ENCODE peak calls at places on chromosomes 16 and 17, in nine cellular contexts. One of them, this sample, is unnamed.

GRCh38 chr17:1865252-1866037 is 35.6 kb downstream of the RPA1 start:
- DNase-seq in neural progenitor cell: no peak
- DNase-seq in astrocyte of the spinal cord: peak
- DNase-seq in fibroblast of mammary gland: peak
- DNase-seq in OCI-LY7: peak
- DNase-seq in tibial nerve: peak
- DNase-seq in fibroblast of lung: peak
- DNase-seq in aorta: no peak
- DNase-seq in dorsolateral prefrontal cortex: no peak
- DNase-seq in this sample: peak

GRCh38 chr16:64162613-64163375 is 959.1 kb downstream of the CDH11 start:
- DNase-seq in tibial nerve: no peak
- DNase-seq in astrocyte of the spinal cord: no peak
- DNase-seq in neural progenitor cell: no peak
- DNase-seq in fibroblast of lung: no peak
- DNase-seq in OCI-LY7: peak
- DNase-seq in dorsolateral prefrontal cortex: no peak
- DNase-seq in fibroblast of mammary gland: no peak
- DNase-seq in aorta: no peak
- DNase-seq in this sample: no peak

GRCh38 chr16:88545781-88546180 is 24.4 kb upstream of the ZC3H18 start:
- DNase-seq in neural progenitor cell: no peak
- DNase-seq in OCI-LY7: no peak
- DNase-seq in astrocyte of the spinal cord: no peak
- DNase-seq in fibroblast of mammary gland: no peak
- DNase-seq in fibroblast of lung: no peak
- DNase-seq in tibial nerve: no peak
- DNase-seq in aorta: no peak
- DNase-seq in dorsolateral prefrontal cortex: no peak
- DNase-seq in this sample: no peak

GRCh38 chr16:57141822-57142631 is 43.8 kb downstream of the PSME3IP1 start:
- DNase-seq in astrocyte of the spinal cord: no peak
- DNase-seq in dorsolateral prefrontal cortex: no peak
- DNase-seq in aorta: peak
- DNase-seq in OCI-LY7: peak
- DNase-seq in neural progenitor cell: no peak
- DNase-seq in fibroblast of mammary gland: no peak
- DNase-seq in tibial nerve: no peak
- DNase-seq in fibroblast of lung: no peak
- DNase-seq in this sample: no peak

GRCh38 chr16:30953511-30954124 is 3.9 kb upstream of the SETD1A start:
- DNase-seq in OCI-LY7: peak
- DNase-seq in tibial nerve: peak
- DNase-seq in astrocyte of the spinal cord: peak
- DNase-seq in aorta: peak
- DNase-seq in fibroblast of lung: peak
- DNase-seq in neural progenitor cell: peak
- DNase-seq in dorsolateral prefrontal cortex: peak
- DNase-seq in fibroblast of mammary gland: peak
- DNase-seq in this sample: peak

GRCh38 chr16:64417711-64418227 is 704.1 kb downstream of the CDH11 start:
- DNase-seq in tibial nerve: no peak
- DNase-seq in fibroblast of lung: peak
- DNase-seq in dorsolateral prefrontal cortex: no peak
- DNase-seq in OCI-LY7: no peak
- DNase-seq in astrocyte of the spinal cord: peak
- DNase-seq in aorta: no peak
- DNase-seq in neural progenitor cell: no peak
- DNase-seq in fibroblast of mammary gland: peak
- DNase-seq in this sample: no peak

GRCh38 chr16:88505405-88506082 is 52.5 kb downstream of the ZFPM1 start:
- DNase-seq in aorta: no peak
- DNase-seq in neural progenitor cell: no peak
- DNase-seq in astrocyte of the spinal cord: no peak
- DNase-seq in fibroblast of mammary gland: peak
- DNase-seq in OCI-LY7: peak
- DNase-seq in tibial nerve: no peak
- DNase-seq in fibroblast of lung: no peak
- DNase-seq in dorsolateral prefrontal cortex: no peak
- DNase-seq in this sample: peak

GRCh38 chr17:7561589-7562207 is at the start of gene SENP3:
- DNase-seq in dorsolateral prefrontal cortex: peak
- DNase-seq in aorta: peak
- DNase-seq in fibroblast of mammary gland: peak
- DNase-seq in OCI-LY7: peak
- DNase-seq in astrocyte of the spinal cord: peak
- DNase-seq in fibroblast of lung: peak
- DNase-seq in tibial nerve: peak
- DNase-seq in neural progenitor cell: peak
- DNase-seq in this sample: peak

GRCh38 chr16:57938936-57939871 is 31.7 kb downstream of the CNGB1 start:
- DNase-seq in neural progenitor cell: no peak
- DNase-seq in dorsolateral prefrontal cortex: peak
- DNase-seq in astrocyte of the spinal cord: peak
- DNase-seq in fibroblast of lung: peak
- DNase-seq in tibial nerve: peak
- DNase-seq in fibroblast of mammary gland: peak
- DNase-seq in aorta: peak
- DNase-seq in OCI-LY7: no peak
- DNase-seq in this sample: peak

GRCh38 chr16:68041783-68042182 is 18.7 kb downstream of the DUS2 start:
- DNase-seq in aorta: no peak
- DNase-seq in tibial nerve: no peak
- DNase-seq in neural progenitor cell: no peak
- DNase-seq in astrocyte of the spinal cord: no peak
- DNase-seq in fibroblast of lung: no peak
- DNase-seq in OCI-LY7: no peak
- DNase-seq in dorsolateral prefrontal cortex: no peak
- DNase-seq in fibroblast of mammary gland: no peak
- DNase-seq in this sample: no peak

GRCh38 chr16:82835487-82836160 is 208.9 kb downstream of the CDH13 start:
- DNase-seq in astrocyte of the spinal cord: peak
- DNase-seq in dorsolateral prefrontal cortex: no peak
- DNase-seq in fibroblast of mammary gland: peak
- DNase-seq in fibroblast of lung: no peak
- DNase-seq in aorta: no peak
- DNase-seq in OCI-LY7: no peak
- DNase-seq in tibial nerve: no peak
- DNase-seq in neural progenitor cell: no peak
- DNase-seq in this sample: no peak

GRCh38 chr16:79334127-79334526 is 266.4 kb downstream of the MAF start:
- DNase-seq in OCI-LY7: peak
- DNase-seq in aorta: no peak
- DNase-seq in dorsolateral prefrontal cortex: no peak
- DNase-seq in fibroblast of mammary gland: no peak
- DNase-seq in tibial nerve: no peak
- DNase-seq in neural progenitor cell: peak
- DNase-seq in fibroblast of lung: no peak
- DNase-seq in astrocyte of the spinal cord: no peak
- DNase-seq in this sample: no peak

GRCh38 chr17:34133350-34133749 is 121.7 kb upstream of the CCL2 start:
- DNase-seq in fibroblast of mammary gland: no peak
- DNase-seq in fibroblast of lung: no peak
- DNase-seq in aorta: no peak
- DNase-seq in tibial nerve: no peak
- DNase-seq in astrocyte of the spinal cord: no peak
- DNase-seq in dorsolateral prefrontal cortex: no peak
- DNase-seq in OCI-LY7: no peak
- DNase-seq in neural progenitor cell: no peak
- DNase-seq in this sample: no peak

GRCh38 chr16:51431517-51432241 is 280.6 kb upstream of the SALL1 start:
- DNase-seq in aorta: no peak
- DNase-seq in neural progenitor cell: peak
- DNase-seq in fibroblast of lung: peak
- DNase-seq in OCI-LY7: no peak
- DNase-seq in fibroblast of mammary gland: peak
- DNase-seq in dorsolateral prefrontal cortex: peak
- DNase-seq in astrocyte of the spinal cord: peak
- DNase-seq in tibial nerve: no peak
- DNase-seq in this sample: peak

GRCh38 chr16:27470567-27471431 is 68.8 kb downstream of the IL21R start:
- DNase-seq in fibroblast of lung: peak
- DNase-seq in tibial nerve: no peak
- DNase-seq in OCI-LY7: no peak
- DNase-seq in dorsolateral prefrontal cortex: no peak
- DNase-seq in astrocyte of the spinal cord: peak
- DNase-seq in fibroblast of mammary gland: peak
- DNase-seq in aorta: peak
- DNase-seq in neural progenitor cell: no peak
- DNase-seq in this sample: peak

DNA sequence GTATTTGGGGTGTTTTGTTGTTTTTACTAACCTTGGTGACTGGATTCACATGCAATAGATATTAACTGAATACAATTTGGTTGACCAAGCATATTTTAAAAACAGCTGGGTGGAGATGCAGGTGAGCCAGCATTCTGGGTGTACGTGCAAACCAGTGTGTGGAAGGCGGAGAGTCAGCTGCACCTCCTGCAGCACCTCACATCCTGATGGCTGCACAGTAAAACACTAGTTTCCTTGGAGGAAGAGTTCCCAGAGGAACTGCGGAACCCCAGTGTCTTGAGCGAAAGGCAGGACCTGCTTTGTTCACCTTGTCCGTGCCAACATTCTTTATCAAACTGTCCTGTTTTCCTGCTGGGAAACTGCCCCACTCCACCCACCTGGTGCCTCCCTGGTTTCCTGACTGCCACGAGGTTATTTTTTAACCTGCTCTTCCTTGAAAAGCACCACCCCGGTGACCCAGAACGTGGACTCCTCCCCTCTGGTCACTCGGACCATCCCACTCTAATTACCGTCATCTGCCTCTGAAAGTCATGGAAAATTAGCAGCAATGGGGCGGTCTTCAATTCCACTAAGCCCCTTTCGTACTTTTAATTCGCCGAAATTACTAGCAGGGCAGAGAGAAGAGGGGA is 1.0 kb upstream of the YPEL2 start:
- DNase-seq in fibroblast of mammary gland: peak
- DNase-seq in dorsolateral prefrontal cortex: no peak
- DNase-seq in neural progenitor cell: peak
- DNase-seq in astrocyte of the spinal cord: no peak
- DNase-seq in OCI-LY7: no peak
- DNase-seq in aorta: peak
- DNase-seq in tibial nerve: peak
- DNase-seq in fibroblast of lung: no peak
- DNase-seq in this sample: peak
- H3K4me3 ChIP-seq in fibroblast of mammary gland: no peak
- H3K4me3 ChIP-seq in dorsolateral prefrontal cortex: peak
- H3K4me3 ChIP-seq in neural progenitor cell: peak
- H3K4me3 ChIP-seq in astrocyte of the spinal cord: no peak
- H3K4me3 ChIP-seq in OCI-LY7: no peak
- H3K4me3 ChIP-seq in aorta: no peak
- H3K4me3 ChIP-seq in tibial nerve: no peak
- H3K4me3 ChIP-seq in fibroblast of lung: no peak
- H3K4me3 ChIP-seq in this sample: no peak

GRCh38 chr17:58328195-58329034 is at the start of gene TSPOAP1:
- DNase-seq in fibroblast of lung: no peak
- DNase-seq in dorsolateral prefrontal cortex: peak
- DNase-seq in fibroblast of mammary gland: no peak
- DNase-seq in tibial nerve: no peak
- DNase-seq in OCI-LY7: peak
- DNase-seq in aorta: peak
- DNase-seq in astrocyte of the spinal cord: no peak
- DNase-seq in neural progenitor cell: peak
- DNase-seq in this sample: no peak
- H3K4me3 ChIP-seq in fibroblast of lung: no peak
- H3K4me3 ChIP-seq in dorsolateral prefrontal cortex: peak
- H3K4me3 ChIP-seq in fibroblast of mammary gland: no peak
- H3K4me3 ChIP-seq in tibial nerve: no peak
- H3K4me3 ChIP-seq in OCI-LY7: peak
- H3K4me3 ChIP-seq in aorta: no peak
- H3K4me3 ChIP-seq in astrocyte of the spinal cord: no peak
- H3K4me3 ChIP-seq in neural progenitor cell: peak
- H3K4me3 ChIP-seq in this sample: no peak

DNA sequence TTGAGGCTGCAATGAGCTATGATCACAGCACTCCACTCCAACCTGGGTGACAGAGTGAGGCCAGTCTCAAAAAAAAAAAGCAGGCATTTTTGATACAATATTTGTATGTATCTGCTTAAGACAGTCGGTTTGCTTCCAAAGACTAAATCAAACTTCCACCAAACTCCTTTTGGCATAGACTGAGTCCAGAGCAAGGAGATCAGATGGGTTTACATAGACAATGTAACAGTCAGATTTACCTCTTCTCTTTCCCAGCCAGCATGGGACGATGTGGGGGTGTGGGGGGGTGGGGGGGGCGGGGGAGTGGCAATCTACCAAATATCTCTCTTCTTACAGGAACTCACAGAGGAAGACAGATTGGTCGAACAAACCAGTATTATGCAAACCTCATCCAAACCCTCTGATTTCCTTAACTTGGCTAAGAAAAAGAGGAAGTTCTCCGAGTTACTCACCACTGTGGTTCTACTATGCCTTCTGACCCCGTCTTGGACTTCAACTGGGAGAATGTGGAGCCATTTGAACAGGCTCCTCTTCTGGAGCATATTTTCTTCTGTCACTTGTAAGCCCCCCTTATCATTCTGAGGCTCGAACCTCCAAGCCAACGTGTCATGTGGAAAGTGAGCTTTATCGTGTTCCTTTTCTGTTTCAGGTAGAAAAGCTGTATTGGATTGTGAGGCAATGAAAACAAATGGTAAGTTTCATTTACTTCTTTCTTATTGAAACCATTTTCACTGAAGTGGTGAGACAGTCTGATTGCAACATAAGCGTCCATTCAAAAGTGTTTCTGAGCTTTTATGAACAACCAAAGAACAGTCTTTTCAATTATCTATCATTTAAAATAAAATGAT is at the start of gene MILR1:
- DNase-seq in tibial nerve: peak
- DNase-seq in dorsolateral prefrontal cortex: no peak
- DNase-seq in astrocyte of the spinal cord: peak
- DNase-seq in OCI-LY7: peak
- DNase-seq in aorta: no peak
- DNase-seq in neural progenitor cell: no peak
- DNase-seq in fibroblast of mammary gland: peak
- DNase-seq in fibroblast of lung: peak
- DNase-seq in this sample: peak
- H3K4me3 ChIP-seq in tibial nerve: no peak
- H3K4me3 ChIP-seq in dorsolateral prefrontal cortex: peak
- H3K4me3 ChIP-seq in astrocyte of the spinal cord: no peak
- H3K4me3 ChIP-seq in OCI-LY7: peak
- H3K4me3 ChIP-seq in aorta: no peak
- H3K4me3 ChIP-seq in neural progenitor cell: no peak
- H3K4me3 ChIP-seq in fibroblast of mammary gland: peak
- H3K4me3 ChIP-seq in fibroblast of lung: peak
- H3K4me3 ChIP-seq in this sample: peak

DNA sequence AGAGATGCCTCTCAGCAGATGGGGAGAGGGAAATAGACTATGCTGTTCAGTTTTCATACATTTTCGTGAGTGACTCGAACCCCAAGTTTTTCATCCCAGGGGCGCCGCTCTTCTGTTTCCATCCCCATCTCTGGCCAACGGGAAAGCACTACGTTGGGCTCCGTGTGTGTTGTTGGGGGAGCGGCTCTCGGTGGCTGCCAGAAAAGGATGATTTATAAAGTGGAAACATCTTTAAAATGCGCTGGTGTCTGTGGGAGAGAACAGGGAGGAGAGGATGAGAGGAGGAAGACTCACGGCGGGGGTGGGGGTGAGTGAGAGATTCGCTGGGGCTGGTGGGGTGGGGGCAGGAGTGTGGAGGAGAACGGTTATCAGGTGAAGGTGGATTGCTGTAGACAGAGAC is 5.8 kb downstream of the TBX4 start:
- DNase-seq in aorta: no peak
- DNase-seq in astrocyte of the spinal cord: no peak
- DNase-seq in neural progenitor cell: no peak
- DNase-seq in tibial nerve: no peak
- DNase-seq in fibroblast of mammary gland: no peak
- DNase-seq in dorsolateral prefrontal cortex: no peak
- DNase-seq in fibroblast of lung: no peak
- DNase-seq in OCI-LY7: no peak
- DNase-seq in this sample: no peak
- H3K4me3 ChIP-seq in aorta: peak
- H3K4me3 ChIP-seq in astrocyte of the spinal cord: no peak
- H3K4me3 ChIP-seq in neural progenitor cell: peak
- H3K4me3 ChIP-seq in tibial nerve: no peak
- H3K4me3 ChIP-seq in fibroblast of mammary gland: no peak
- H3K4me3 ChIP-seq in dorsolateral prefrontal cortex: no peak
- H3K4me3 ChIP-seq in fibroblast of lung: peak
- H3K4me3 ChIP-seq in OCI-LY7: no peak
- H3K4me3 ChIP-seq in this sample: no peak